ENCODE peak calls at places on chromosomes 16 and 17, in five cellular contexts. F, C, V, S and O are unnamed samples.

GRCh38 chr17:57861000-57861736 is 11.3 kb upstream of the MRPS23 start:
- DNase-seq in S (no peak), V (peak; percentile 23), F (peak; percentile 41), C (peak; percentile 43), O (no peak)

GRCh38 chr16:68319185-68319908 is 8.5 kb downstream of the PRMT7 start:
- DNase-seq in C (no peak), S (no peak), V (no peak), F (no peak), O (no peak)

GRCh38 chr17:80471922-80472321 is 4.5 kb downstream of the NPTX1 start:
- DNase-seq in F (no peak), S (no peak), V (no peak), C (no peak), O (no peak)

GRCh38 chr16:24700549-24701392 is 28.7 kb upstream of the TNRC6A start:
- DNase-seq in C (peak; percentile 98), V (no peak), F (peak; percentile 99), S (no peak), O (no peak)

GRCh38 chr17:3888343-3889171 is 4.3 kb downstream of the CAMKK1 start:
- DNase-seq in V (peak; percentile 80), S (peak; percentile 79), F (peak; percentile 94), C (peak; percentile 90), O (no peak)

GRCh38 chr16:75251280-75252048 is at the start of gene BCAR1:
- DNase-seq in C (peak; percentile 88), V (peak; percentile 82), S (peak; percentile 82), F (peak; percentile 92), O (no peak)

GRCh38 chr17:69082696-69083095 is 22.0 kb upstream of the ABCA9 start:
- DNase-seq in F (no peak), C (no peak), V (no peak), S (no peak), O (no peak)

GRCh38 chr17:28718317-28718672 is 627 bp upstream of the RAB34 start:
- DNase-seq in V (no peak), F (peak; percentile 18), C (no peak), S (no peak), O (no peak)

GRCh38 chr17:5706835-5707234 is 122.5 kb upstream of the NLRP1 start:
- DNase-seq in F (peak; percentile 66), V (no peak), C (peak; percentile 78), S (peak; percentile 45), O (peak; percentile 49)

GRCh38 chr17:14198575-14198974 is 38.1 kb downstream of the CDRT15 start:
- DNase-seq in V (no peak), C (no peak), S (no peak), F (no peak), O (no peak)

GRCh38 chr17:46733837-46734516 is 84.5 kb downstream of the WNT3 start:
- DNase-seq in F (peak; percentile 16), V (no peak), C (no peak), S (no peak), O (no peak)

GRCh38 chr17:34797724-34798123 is 163.5 kb downstream of the CCT6B start:
- DNase-seq in F (peak; percentile 8), C (peak; percentile 7), S (no peak), V (no peak), O (no peak)

GRCh38 chr16:66107661-66108060 is 258.8 kb upstream of the CDH5 start:
- DNase-seq in S (no peak), C (peak; percentile 76), V (no peak), F (peak; percentile 90), O (no peak)

GRCh38 chr16:13378151-13378550 is 476.8 kb downstream of the SHISA9 start:
- DNase-seq in F (peak; percentile 20), S (no peak), V (no peak), C (no peak), O (no peak)

GRCh38 chr17:81037026-81037782 is 2.3 kb downstream of the BAIAP2 start:
- DNase-seq in C (no peak), V (no peak), S (no peak), F (no peak), O (no peak)

GRCh38 chr17:53516643-53517042 is 306.1 kb upstream of the KIF2B start:
- DNase-seq in F (no peak), S (no peak), C (no peak), V (no peak), O (no peak)

GRCh38 chr16:27264151-27264550 is 4.4 kb downstream of the NSMCE1 start:
- DNase-seq in S (no peak), C (peak; percentile 86), V (no peak), F (peak; percentile 72), O (no peak)

GRCh38 chr16:58515871-58516767 is 802 bp downstream of the SETD6 start:
- DNase-seq in S (no peak), C (no peak), V (no peak), F (no peak), O (peak; percentile 39)